ENCODE peak calls at places on chromosomes 1 and 21, in eight cellular contexts. X, A, Z, U, W, B, S and L are unnamed samples. For H3K9me3, the result is how much of the 10 kb centered on the place peaks cover.

GRCh38 chr1:43509007-43509739 is 21.5 kb upstream of the PTPRF start:
- DNase-seq in X (no peak), A (no peak), Z (no peak), U (no peak), W (no peak), B (no peak), S (no peak), L (no peak)

GRCh38 chr1:150022357-150022756 is 11.8 kb upstream of the OTUD7B start:
- DNase-seq in X (no peak), A (no peak), Z (no peak), U (peak), W (no peak), B (no peak), S (no peak), L (no peak)

GRCh38 chr1:233102381-233102780 is 152.0 kb downstream of the NTPCR start:
- DNase-seq in X (no peak), A (no peak), Z (no peak), U (no peak), W (no peak), B (no peak), S (no peak), L (no peak)

GRCh38 chr1:10626781-10627410 is 152.1 kb downstream of the PEX14 start:
- DNase-seq in X (no peak), A (peak), Z (no peak), U (no peak), W (no peak), B (no peak), S (no peak), L (no peak)

GRCh38 chr1:47440052-47440848 is 2.4 kb downstream of the FOXD2 start:
- DNase-seq in X (no peak), A (no peak), Z (no peak), U (no peak), W (no peak), B (no peak), S (no peak), L (no peak)

GRCh38 chr1:32623775-32624174 is 26.6 kb downstream of the ZBTB8OS start:
- DNase-seq in X (no peak), A (no peak), Z (no peak), U (no peak), W (no peak), B (no peak), S (no peak), L (no peak)

GRCh38 chr1:20037877-20038276 is 32.1 kb upstream of the PLA2G5 start:
- DNase-seq in X (no peak), A (no peak), Z (no peak), U (no peak), W (no peak), B (no peak), S (no peak), L (no peak)

GRCh38 chr1:36154335-36154734 is 1.6 kb upstream of the MAP7D1 start:
- DNase-seq in X (no peak), A (no peak), Z (no peak), U (no peak), W (no peak), B (no peak), S (no peak), L (no peak)

GRCh38 chr1:63463248-63463647 is 59.8 kb downstream of the ITGB3BP start:
- DNase-seq in X (no peak), A (no peak), Z (no peak), U (no peak), W (no peak), B (no peak), S (peak), L (no peak)

GRCh38 chr1:116923421-116923820 is 13.7 kb downstream of the PTGFRN start:
- DNase-seq in X (no peak), A (no peak), Z (no peak), U (no peak), W (no peak), B (no peak), S (no peak), L (no peak)

GRCh38 chr1:31549807-31550620 is 26.3 kb upstream of the TINAGL1 start:
- DNase-seq in X (no peak), A (no peak), Z (no peak), U (no peak), W (no peak), B (no peak), S (peak), L (no peak)

GRCh38 chr1:234583755-234584430 is 26.1 kb downstream of the IRF2BP2 start:
- DNase-seq in X (no peak), A (no peak), Z (no peak), U (peak), W (no peak), B (no peak), S (no peak), L (no peak)

GRCh38 chr1:228062085-228062791 is 20.3 kb upstream of the ARF1 start:
- DNase-seq in X (no peak), A (peak), Z (peak), U (no peak), W (no peak), B (no peak), S (no peak), L (no peak)

GRCh38 chr1:66729130-66729922 is 22.9 kb upstream of the DYNLT5 start:
- DNase-seq in X (no peak), A (no peak), Z (no peak), U (no peak), W (no peak), B (no peak), S (no peak), L (no peak)

GRCh38 chr21:46667191-46667734 is 31.8 kb downstream of the PRMT2 start:
- DNase-seq in X (no peak), A (no peak), Z (no peak), U (no peak), W (no peak), B (no peak), S (no peak), L (no peak)

GRCh38 chr1:27545876-27546275 is 55.9 kb upstream of the WASF2 start:
- DNase-seq in X (no peak), A (no peak), Z (no peak), U (no peak), W (no peak), B (no peak), S (no peak), L (no peak)

GRCh38 chr1:40379785-40380452 is 6.4 kb downstream of the SMAP2 start:
- DNase-seq in X (no peak), A (no peak), Z (no peak), U (no peak), W (no peak), B (no peak), S (peak), L (no peak)

GRCh38 chr1:98781906-98782305 is 120.4 kb downstream of the SNX7 start:
- DNase-seq in X (no peak), A (no peak), Z (no peak), U (no peak), W (no peak), B (no peak), S (no peak), L (no peak)

GRCh38 chr1:31476891-31477846 is 64.2 kb downstream of the SERINC2 start:
- DNase-seq in X (no peak), A (no peak), Z (no peak), U (peak), W (no peak), B (no peak), S (no peak), L (no peak)

GRCh38 chr1:234553241-234554156 is 56.5 kb downstream of the IRF2BP2 start:
- DNase-seq in X (no peak), A (peak), Z (no peak), U (no peak), W (no peak), B (no peak), S (peak), L (no peak)

GRCh38 chr1:244207042-244207934 is 156.2 kb downstream of the ZBTB18 start:
- DNase-seq in X (no peak), A (no peak), Z (no peak), U (no peak), W (no peak), B (no peak), S (peak), L (no peak)

GRCh38 chr1:227428803-227429202 is 110.5 kb upstream of the CDC42BPA start:
- DNase-seq in X (no peak), A (no peak), Z (no peak), U (peak), W (peak), B (no peak), S (peak), L (no peak)

GRCh38 chr21:15355066-15355465 is 290.3 kb upstream of the NRIP1 start:
- DNase-seq in X (no peak), A (no peak), Z (no peak), U (no peak), W (no peak), B (no peak), S (no peak), L (no peak)

GRCh38 chr1:167082511-167083027 is 7.6 kb downstream of the GPA33 start:
- DNase-seq in X (no peak), A (no peak), Z (peak), U (peak), W (no peak), B (no peak), S (no peak), L (no peak)

GRCh38 chr1:60171793-60172192 is 98.2 kb upstream of the C1orf87 start:
- DNase-seq in X (no peak), A (no peak), Z (no peak), U (no peak), W (no peak), B (no peak), S (peak), L (no peak)

GRCh38 chr1:116574581-116575291 is 3.9 kb upstream of the CD58 start:
- DNase-seq in X (peak), A (no peak), Z (no peak), U (peak), W (peak), B (no peak), S (peak), L (no peak)

GRCh38 chr1:233599542-233600073 is 14.3 kb upstream of the KCNK1 start:
- DNase-seq in X (no peak), A (no peak), Z (no peak), U (no peak), W (no peak), B (no peak), S (no peak), L (no peak)

GRCh38 chr1:220983877-220984635 is 104.8 kb downstream of the HLX start:
- DNase-seq in X (no peak), A (no peak), Z (no peak), U (peak), W (no peak), B (no peak), S (no peak), L (no peak)

GRCh38 chr1:39933956-39934941 is 20.7 kb upstream of the MFSD2A start:
- DNase-seq in X (no peak), A (peak), Z (peak), U (peak), W (peak), B (peak), S (peak), L (no peak)

GRCh38 chr1:72018562-72018961 is 263.8 kb downstream of the NEGR1 start:
- DNase-seq in X (no peak), A (no peak), Z (no peak), U (no peak), W (no peak), B (no peak), S (no peak), L (no peak)

GRCh38 chr1:20124451-20125057 is 5.2 kb upstream of the PLA2G2D start:
- DNase-seq in X (no peak), A (peak), Z (no peak), U (no peak), W (peak), B (no peak), S (peak), L (no peak)

GRCh38 chr1:5574641-5575040 is 417.6 kb downstream of the NPHP4 start:
- DNase-seq in X (no peak), A (no peak), Z (no peak), U (no peak), W (no peak), B (no peak), S (no peak), L (no peak)
- H3K9me3 ChIP-seq in X (under half), A (under half), Z (under half), U (under half), W (under half), B (under half), S (under half), L (under half)

DNA sequence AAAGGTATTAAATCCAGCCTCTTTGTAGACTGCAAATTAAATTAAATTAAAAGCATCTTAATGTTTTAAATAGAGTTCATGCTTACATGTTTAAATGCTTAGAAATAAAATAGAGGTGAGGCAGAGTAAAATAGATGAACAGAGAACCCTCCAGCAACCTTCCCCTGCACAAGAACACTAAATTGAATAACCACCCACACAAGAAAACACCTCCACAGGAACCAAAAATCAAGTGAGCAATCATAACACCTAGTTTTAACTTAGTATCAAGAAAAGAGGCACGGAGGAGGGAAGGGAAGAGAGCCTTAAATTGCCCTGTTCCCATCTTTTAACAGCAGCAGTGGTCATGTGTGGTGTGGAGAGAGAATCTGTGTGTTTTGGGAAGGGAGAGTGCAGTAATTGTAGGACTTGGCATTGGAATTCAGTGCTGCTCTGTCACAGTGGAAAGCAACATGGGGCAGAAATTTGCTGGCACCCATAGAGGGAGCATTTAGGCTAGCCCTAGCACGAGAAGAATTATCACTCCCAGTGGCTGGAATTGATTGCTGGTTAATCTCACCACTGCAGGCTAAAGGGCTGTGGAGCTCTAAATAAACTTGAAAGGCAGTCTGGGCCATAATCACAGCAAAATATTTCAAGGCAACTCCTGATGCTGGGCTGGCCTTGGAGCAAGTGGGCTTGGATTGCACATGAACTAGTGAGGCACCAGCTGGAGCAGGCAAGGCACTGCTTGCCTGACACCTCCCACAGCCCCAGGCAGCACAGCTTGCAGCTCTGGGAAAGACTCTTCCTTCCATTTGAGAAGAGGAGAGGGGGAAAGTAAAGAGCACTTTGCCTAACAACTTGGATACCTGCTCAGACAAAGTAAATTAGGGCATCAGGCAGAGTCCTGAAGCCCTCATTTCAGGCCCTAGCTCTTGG is 1478.8 kb downstream of the NCAM2 start:
- DNase-seq in X (no peak), A (no peak), Z (no peak), U (no peak), W (no peak), B (no peak), S (no peak), L (no peak)
- H3K9me3 ChIP-seq in X (under half), A (under half), Z (under half), U (under half), W (under half), B (under half), S (under half), L (under half)

DNA sequence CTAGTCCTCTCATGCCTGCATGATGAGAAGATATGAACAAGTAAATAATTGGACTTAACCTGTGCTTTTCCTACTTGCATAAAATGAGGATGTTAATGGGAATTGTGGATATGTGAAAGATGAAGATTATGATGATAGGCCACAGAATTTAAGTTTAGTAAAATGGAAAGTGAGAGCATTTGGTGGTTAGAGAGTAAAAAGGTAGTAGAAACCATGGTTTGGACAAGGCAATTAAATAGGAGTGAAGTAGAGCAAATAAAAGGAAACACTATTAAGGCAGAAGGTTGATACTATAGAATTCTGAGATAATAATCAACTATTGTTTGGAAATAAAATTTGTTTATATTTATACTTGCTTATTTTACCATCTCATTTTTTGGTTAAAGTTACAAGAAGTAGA is 1162.5 kb downstream of the MRPL39 start:
- DNase-seq in X (no peak), A (no peak), Z (no peak), U (no peak), W (no peak), B (no peak), S (no peak), L (no peak)
- H3K9me3 ChIP-seq in X (under half), A (under half), Z (under half), U (under half), W (under half), B (under half), S (under half), L (under half)

GRCh38 chr21:26782349-26782748 is 62.9 kb downstream of the ADAMTS1 start:
- DNase-seq in X (no peak), A (no peak), Z (no peak), U (no peak), W (no peak), B (no peak), S (no peak), L (no peak)
- H3K9me3 ChIP-seq in X (under half), A (under half), Z (under half), U (under half), W (under half), B (under half), S (under half), L (under half)